ENCODE peak calls at places on chromosomes 13 and 19, in four cellular contexts. D is body of pancreas; S is posterior cingulate gyrus; M is stimulated activated CD8-positive, alpha-beta memory T cell treated with anti-CD3 and anti-CD28 coated beads, Interleukin-4, amount 100 ng/mL, for 1 hour. F is an unnamed sample.

GRCh38 chr13:74662895-74663294 is 528.7 kb upstream of the KLF12 start:
- DNase-seq in M (no peak), S (no peak), D (no peak), F (no peak)

GRCh38 chr13:41058229-41059070 is 2.9 kb upstream of the WBP4 start:
- DNase-seq in S (no peak), M (no peak), D (peak; percentile 35), F (no peak)

GRCh38 chr13:25084101-25084500 is 11.8 kb upstream of the PABPC3 start:
- DNase-seq in M (no peak), D (no peak), S (no peak), F (no peak)

GRCh38 chr19:35549174-35549788 is 3.9 kb downstream of the TMEM147 start:
- DNase-seq in S (peak; percentile 46), D (peak; percentile 78), M (peak; percentile 14), F (peak; percentile 48)

GRCh38 chr13:28035146-28035782 is 46.8 kb upstream of the URAD start:
- DNase-seq in M (no peak), S (no peak), D (no peak), F (no peak)

GRCh38 chr19:40366697-40367561 is 18.4 kb downstream of the PLD3 start:
- DNase-seq in S (no peak), D (no peak), M (no peak), F (no peak)

GRCh38 chr19:748274-748598 is 2.7 kb upstream of the MISP start:
- DNase-seq in M (no peak), D (no peak), S (no peak), F (no peak)

GRCh38 chr19:44856438-44857083 is 10.5 kb downstream of the NECTIN2 start:
- DNase-seq in M (no peak), S (no peak), D (peak; percentile 60), F (no peak)

GRCh38 chr13:72304121-72304745 is 423.2 kb downstream of the MZT1 start:
- DNase-seq in D (no peak), S (no peak), M (no peak), F (no peak)

GRCh38 chr19:768424-768823 is 17.5 kb downstream of the MISP start:
- DNase-seq in M (no peak), D (no peak), S (no peak), F (no peak)

GRCh38 chr19:19464339-19465098 is 50.8 kb downstream of the TSSK6 start:
- DNase-seq in M (no peak), D (peak; percentile 77), S (no peak), F (no peak)

GRCh38 chr19:1618157-1619093 is 13.2 kb upstream of the UQCR11 start:
- DNase-seq in M (no peak), S (no peak), D (peak; percentile 66), F (no peak)

GRCh38 chr13:79796116-79796515 is 315.2 kb downstream of the NDFIP2 start:
- DNase-seq in M (no peak), S (no peak), D (no peak), F (no peak)

GRCh38 chr13:83878691-83879410 is 3.4 kb downstream of the SLITRK1 start:
- DNase-seq in D (no peak), S (peak; percentile 48), M (no peak), F (no peak)

GRCh38 chr13:56713656-56714055 is 427.1 kb upstream of the PRR20A start:
- DNase-seq in M (no peak), D (no peak), S (no peak), F (no peak)

GRCh38 chr19:41144403-41144802 is 30.2 kb downstream of the CYP2F1 start:
- DNase-seq in M (peak; percentile 80), S (peak; percentile 72), D (peak; percentile 83), F (peak; percentile 81)

GRCh38 chr19:10390652-10391286 is 10.4 kb upstream of the TYK2 start:
- DNase-seq in S (peak; percentile 67), M (peak; percentile 38), D (peak; percentile 77), F (peak; percentile 51)

GRCh38 chr19:47273313-47274070 is 1.2 kb upstream of the INAFM1 start:
- DNase-seq in D (peak; percentile 93), M (peak; percentile 78), S (peak; percentile 86), F (peak; percentile 88)

GRCh38 chr19:2550431-2551171 is 74.7 kb downstream of the GADD45B start:
- DNase-seq in S (peak; percentile 69), M (no peak), D (no peak), F (no peak)

GRCh38 chr13:114135731-114136171 is 3.3 kb upstream of the RASA3 start:
- DNase-seq in M (no peak), S (no peak), D (no peak), F (no peak)

GRCh38 chr13:98301721-98302120 is 124.7 kb upstream of the RNF113B start:
- DNase-seq in S (no peak), D (no peak), M (no peak), F (no peak)

GRCh38 chr19:15264061-15264932 is 32.0 kb upstream of the EPHX3 start:
- DNase-seq in M (peak; percentile 42), S (peak; percentile 78), D (peak; percentile 81), F (peak; percentile 70)

GRCh38 chr13:111626371-111627305 is 306.2 kb downstream of the TEX29 start:
- DNase-seq in S (no peak), D (peak; percentile 11), M (no peak), F (no peak)

GRCh38 chr19:48591021-48591420 is 15.5 kb upstream of the SPACA4 start:
- DNase-seq in S (no peak), M (no peak), D (no peak), F (no peak)

GRCh38 chr13:93875527-93875926 is 604.0 kb downstream of the DCT start:
- DNase-seq in S (no peak), D (no peak), M (no peak), F (no peak)

GRCh38 chr19:340620-341385 is 3.8 kb downstream of the MIER2 start:
- DNase-seq in M (no peak), D (no peak), S (no peak), F (no peak)

GRCh38 chr19:34235425-34235940 is 18.9 kb upstream of the GARRE1 start:
- DNase-seq in S (no peak), D (no peak), M (no peak), F (no peak)

GRCh38 chr13:95480131-95480545 is 72.4 kb upstream of the CLDN10 start:
- DNase-seq in M (no peak), D (no peak), S (peak; percentile 12), F (no peak)

GRCh38 chr13:73599232-73600128 is 534.7 kb downstream of the KLF12 start:
- DNase-seq in M (no peak), S (no peak), D (no peak), F (no peak)

GRCh38 chr19:39082745-39083598 is 1.2 kb upstream of the ACP7 start:
- DNase-seq in M (no peak), D (no peak), S (peak; percentile 47), F (no peak)

GRCh38 chr13:94515352-94515751 is 35.9 kb upstream of the DCT start:
- DNase-seq in S (no peak), M (no peak), D (no peak), F (no peak)

GRCh38 chr13:34620073-34620858 is 321.8 kb upstream of the NBEA start:
- DNase-seq in S (no peak), M (no peak), D (no peak), F (no peak)

GRCh38 chr19:56840452-56841193 is at the start of the genes PEG3 and ZIM2:
- DNase-seq in D (peak; percentile 64), S (peak; percentile 82), M (no peak), F (no peak)

GRCh38 chr19:39737929-39738328 is at the start of gene CLC:
- DNase-seq in S (no peak), M (no peak), D (no peak), F (no peak)

GRCh38 chr19:55590621-55591020 is 8.7 kb downstream of the FIZ1 start:
- DNase-seq in D (no peak), M (no peak), S (no peak), F (no peak)

GRCh38 chr13:50518791-50519201 is 324.7 kb downstream of the DLEU7 start:
- DNase-seq in M (no peak), D (no peak), S (peak; percentile 49), F (no peak)

GRCh38 chr19:18460313-18460712 is 22.4 kb upstream of the ISYNA1 start:
- DNase-seq in M (no peak), S (no peak), D (peak; percentile 69), F (no peak)

GRCh38 chr13:41193919-41194824 is at the start of gene KBTBD7:
- DNase-seq in D (peak; percentile 89), S (peak; percentile 96), M (peak; percentile 82), F (peak; percentile 84)

GRCh38 chr13:24039621-24040475 is 120.7 kb upstream of the SPATA13 start:
- DNase-seq in M (no peak), S (no peak), D (no peak), F (no peak)

F was measured in CD4-positive, alpha-beta T cell.